ENCODE peak calls at places on chromosome 5, in four cellular contexts. P is fibroblast of lung, V is mucosa of descending colon, X is mesendoderm. Q is an unnamed sample. For H3K4me1, the result is how much of the 10 kb centered on the place peaks cover.

GRCh38 chr5:17127743-17128231 is 89.6 kb upstream of the BASP1 start:
- DNase-seq in P (peak), V (no peak), X (no peak), Q (no peak)

GRCh38 chr5:168086736-168087135 is 204.7 kb upstream of the WWC1 start:
- DNase-seq in P (no peak), V (no peak), X (no peak), Q (no peak)

GRCh38 chr5:103041071-103041676 is 78.8 kb downstream of the GIN1 start:
- DNase-seq in P (peak), V (no peak), X (no peak), Q (no peak)

GRCh38 chr5:120146787-120147186 is 317.3 kb upstream of the PRR16 start:
- DNase-seq in P (peak), V (no peak), X (no peak), Q (no peak)

GRCh38 chr5:23332650-23333251 is 174.7 kb upstream of the PRDM9 start:
- DNase-seq in P (no peak), V (no peak), X (peak), Q (no peak)

GRCh38 chr5:35938518-35939227 is at the start of gene CAPSL:
- DNase-seq in P (peak), V (no peak), X (peak), Q (peak)

GRCh38 chr5:148963679-148964078 is 99.2 kb downstream of the SH3TC2 start:
- DNase-seq in P (no peak), V (no peak), X (no peak), Q (no peak)

GRCh38 chr5:42985129-42986037 is 54.7 kb downstream of the ANXA2R start:
- DNase-seq in P (peak), V (no peak), X (no peak), Q (no peak)

GRCh38 chr5:113232246-113232645 is 202.5 kb downstream of the TSSK1B start:
- DNase-seq in P (peak), V (no peak), X (no peak), Q (no peak)

GRCh38 chr5:120843390-120843980 is 379.4 kb downstream of the PRR16 start:
- DNase-seq in P (no peak), V (no peak), X (peak), Q (no peak)

GRCh38 chr5:74772359-74772758 is 5.3 kb downstream of the NSA2 start:
- DNase-seq in P (no peak), V (no peak), X (no peak), Q (no peak)

GRCh38 chr5:156589859-156590216 is 260.3 kb upstream of the PPP1R2B start:
- DNase-seq in P (no peak), V (no peak), X (no peak), Q (no peak)

GRCh38 chr5:124057815-124058231 is 545.8 kb downstream of the CSNK1G3 start:
- DNase-seq in P (no peak), V (no peak), X (no peak), Q (no peak)

GRCh38 chr5:115524199-115524598 is 20.4 kb downstream of the FEM1C start:
- DNase-seq in P (no peak), V (no peak), X (no peak), Q (no peak)

GRCh38 chr5:360277-361027 is 38.9 kb downstream of the AHRR start:
- DNase-seq in P (no peak), V (no peak), X (no peak), Q (no peak)

GRCh38 chr5:102865510-102866314 is 110.6 kb downstream of the PAM start:
- DNase-seq in P (peak), V (peak), X (peak), Q (peak)

GRCh38 chr5:111968459-111968858 is 211.5 kb upstream of the NREP start:
- DNase-seq in P (peak), V (no peak), X (no peak), Q (no peak)

GRCh38 chr5:58400737-58401136 is 59.1 kb downstream of the PLK2 start:
- DNase-seq in P (no peak), V (no peak), X (no peak), Q (no peak)

GRCh38 chr5:61202213-61202612 is 39.9 kb upstream of the SMIM15 start:
- DNase-seq in P (peak), V (no peak), X (no peak), Q (no peak)

GRCh38 chr5:139711067-139711851 is 63.1 kb downstream of the CXXC5 start:
- DNase-seq in P (peak), V (peak), X (peak), Q (peak)

GRCh38 chr5:74851684-74852353 is 14.4 kb downstream of the FAM169A start:
- DNase-seq in P (peak), V (no peak), X (no peak), Q (no peak)

GRCh38 chr5:177116631-177117373 is 16.8 kb upstream of the NSD1 start:
- DNase-seq in P (peak), V (peak), X (peak), Q (peak)

GRCh38 chr5:31119938-31120641 is 73.4 kb upstream of the CDH6 start:
- DNase-seq in P (peak), V (no peak), X (no peak), Q (no peak)

GRCh38 chr5:98789029-98789428 is 15.6 kb downstream of the RGMB start:
- DNase-seq in P (no peak), V (no peak), X (no peak), Q (no peak)

GRCh38 chr5:23268136-23268535 is 239.3 kb upstream of the PRDM9 start:
- DNase-seq in P (no peak), V (no peak), X (no peak), Q (no peak)

GRCh38 chr5:132228241-132229035 is 785 bp upstream of the P4HA2 start:
- DNase-seq in P (no peak), V (peak), X (no peak), Q (peak)

GRCh38 chr5:40955313-40955712 is 46.0 kb downstream of the C7 start:
- DNase-seq in P (no peak), V (no peak), X (no peak), Q (no peak)

GRCh38 chr5:146516151-146516475 is at the start of gene GPR151:
- DNase-seq in P (peak), V (no peak), X (peak), Q (no peak)

GRCh38 chr5:175862131-175863012 is 9.0 kb upstream of the CPLX2 start:
- DNase-seq in P (no peak), V (no peak), X (no peak), Q (no peak)

GRCh38 chr5:26482817-26483375 is 555.5 kb downstream of the CDH9 start:
- DNase-seq in P (peak), V (no peak), X (peak), Q (no peak)

GRCh38 chr5:81904166-81904565 is 67.7 kb upstream of the ATG10 start:
- DNase-seq in P (no peak), V (no peak), X (no peak), Q (no peak)

GRCh38 chr5:36915653-36916052 is 39.1 kb downstream of the NIPBL start:
- DNase-seq in P (peak), V (no peak), X (no peak), Q (no peak)

GRCh38 chr5:77418601-77419591 is 73.2 kb downstream of the WDR41 start:
- DNase-seq in P (peak), V (no peak), X (no peak), Q (no peak)

GRCh38 chr5:56633950-56634349 is 181.4 kb upstream of the MAP3K1 start:
- DNase-seq in P (no peak), V (no peak), X (no peak), Q (no peak)

GRCh38 chr5:163649522-163649921 is 144.1 kb downstream of the MAT2B start:
- DNase-seq in P (peak), V (no peak), X (peak), Q (no peak)

GRCh38 chr5:151903243-151903653 is 21.4 kb downstream of the GLRA1 start:
- DNase-seq in P (no peak), V (no peak), X (peak), Q (no peak)

GRCh38 chr5:143888912-143889311 is 77.0 kb downstream of the HMHB1 start:
- DNase-seq in P (no peak), V (no peak), X (no peak), Q (no peak)
- H3K4me1 ChIP-seq in P (under half), V (under half), X (under half), Q (under half)

GRCh38 chr5:68265822-68266395 is 50.4 kb downstream of the PIK3R1 start:
- DNase-seq in P (peak), V (no peak), X (no peak), Q (no peak)

GRCh38 chr5:68267044-68267443 is 51.5 kb downstream of the PIK3R1 start:
- DNase-seq in P (no peak), V (no peak), X (peak), Q (no peak)

GRCh38 chr5:68264024-68264956 is 48.7 kb downstream of the PIK3R1 start:
- DNase-seq in P (peak), V (no peak), X (no peak), Q (peak)

GRCh38 chr5:68266457-68266856 is 50.9 kb downstream of the PIK3R1 start:
- DNase-seq in P (no peak), V (no peak), X (no peak), Q (no peak)

GRCh38 chr5:68265347-68265746 is 49.8 kb downstream of the PIK3R1 start:
- DNase-seq in P (no peak), V (no peak), X (no peak), Q (no peak)
- H3K4me1 ChIP-seq in P (under half), V (under half), X (under half), Q (under half)

GRCh38 chr5:161432798-161433197 is 113.7 kb downstream of the GABRB2 start:
- DNase-seq in P (no peak), V (no peak), X (no peak), Q (no peak)
- H3K4me1 ChIP-seq in P (under half), V (under half), X (under half), Q (under half)

GRCh38 chr5:150497989-150498317 is 10.0 kb upstream of the NDST1 start:
- DNase-seq in P (no peak), V (no peak), X (no peak), Q (no peak)
- H3K4me1 ChIP-seq in P (half or more), V (under half), X (under half), Q (under half)

GRCh38 chr5:159207222-159207615 is 2.1 kb downstream of the RNF145 start:
- DNase-seq in P (no peak), V (no peak), X (no peak), Q (no peak)
- H3K4me1 ChIP-seq in P (under half), V (under half), X (under half), Q (under half)